ENCODE peak calls at places on chromosomes 1 and 21, in eight cellular contexts. K, H, P, T, Y, W, U and Z are unnamed samples.
A peak's percentile ranks its signal among the peaks of the same experiment; 100 is the strongest.

GRCh38 chr1:112527266-112528010 is 18.7 kb downstream of the WNT2B start:
- DNase-seq in K (no peak), H (peak; percentile 32), P (no peak), T (no peak), Y (no peak), W (no peak), U (no peak), Z (no peak)

GRCh38 chr1:210688482-210689233 is 360.0 kb downstream of the HHAT start:
- DNase-seq in K (no peak), H (no peak), P (no peak), T (no peak), Y (no peak), W (no peak), U (no peak), Z (no peak)

GRCh38 chr1:112706505-112707216 is at the start of gene RHOC:
- DNase-seq in K (peak; percentile 93), H (peak; percentile 79), P (peak; percentile 49), T (peak; percentile 86), Y (peak; percentile 76), W (peak; percentile 95), U (no peak), Z (peak; percentile 69)

GRCh38 chr1:44609768-44610526 is 64.3 kb downstream of the TMEM53 start:
- DNase-seq in K (no peak), H (peak; percentile 27), P (no peak), T (no peak), Y (no peak), W (no peak), U (no peak), Z (no peak)

GRCh38 chr1:155871390-155871789 is 12.0 kb downstream of the SYT11 start:
- DNase-seq in K (peak; percentile 28), H (no peak), P (no peak), T (peak; percentile 38), Y (no peak), W (peak; percentile 73), U (no peak), Z (no peak)

GRCh38 chr1:228109962-228110488 is 926 bp upstream of the MRPL55 start:
- DNase-seq in K (peak; percentile 71), H (peak; percentile 60), P (no peak), T (peak; percentile 33), Y (peak; percentile 30), W (no peak), U (no peak), Z (no peak)

GRCh38 chr1:216626394-216627067 is 96.7 kb downstream of the ESRRG start:
- DNase-seq in K (no peak), H (peak; percentile 24), P (no peak), T (no peak), Y (peak; percentile 27), W (no peak), U (no peak), Z (no peak)

GRCh38 chr21:29656504-29657227 is 283.1 kb downstream of the GRIK1 start:
- DNase-seq in K (no peak), H (no peak), P (no peak), T (no peak), Y (peak; percentile 54), W (no peak), U (no peak), Z (no peak)

GRCh38 chr21:34576043-34576466 is 38.9 kb downstream of the RCAN1 start:
- DNase-seq in K (no peak), H (no peak), P (no peak), T (no peak), Y (no peak), W (no peak), U (no peak), Z (no peak)

GRCh38 chr1:209743145-209743482 is 12.7 kb upstream of the TRAF3IP3 start:
- DNase-seq in K (no peak), H (no peak), P (no peak), T (no peak), Y (peak; percentile 74), W (no peak), U (no peak), Z (no peak)

GRCh38 chr1:159798893-159799292 is 3.3 kb upstream of the FCRL6 start:
- DNase-seq in K (peak; percentile 82), H (peak; percentile 95), P (peak; percentile 67), T (peak; percentile 84), Y (peak; percentile 92), W (peak; percentile 72), U (peak; percentile 90), Z (peak; percentile 50)

GRCh38 chr1:63967901-63968300 is 194.1 kb downstream of the ROR1 start:
- DNase-seq in K (no peak), H (no peak), P (no peak), T (no peak), Y (no peak), W (no peak), U (no peak), Z (no peak)

GRCh38 chr1:200999667-201000066 is 23.8 kb downstream of the KIF21B start:
- DNase-seq in K (no peak), H (no peak), P (no peak), T (no peak), Y (no peak), W (no peak), U (no peak), Z (no peak)

GRCh38 chr1:209768354-209768774 is 12.5 kb downstream of the TRAF3IP3 start:
- DNase-seq in K (no peak), H (no peak), P (peak; percentile 98), T (no peak), Y (no peak), W (no peak), U (no peak), Z (peak; percentile 5)

GRCh38 chr1:200153277-200154055 is 126.0 kb downstream of the NR5A2 start:
- DNase-seq in K (no peak), H (no peak), P (peak; percentile 15), T (no peak), Y (no peak), W (no peak), U (no peak), Z (peak; percentile 68)

DNA sequence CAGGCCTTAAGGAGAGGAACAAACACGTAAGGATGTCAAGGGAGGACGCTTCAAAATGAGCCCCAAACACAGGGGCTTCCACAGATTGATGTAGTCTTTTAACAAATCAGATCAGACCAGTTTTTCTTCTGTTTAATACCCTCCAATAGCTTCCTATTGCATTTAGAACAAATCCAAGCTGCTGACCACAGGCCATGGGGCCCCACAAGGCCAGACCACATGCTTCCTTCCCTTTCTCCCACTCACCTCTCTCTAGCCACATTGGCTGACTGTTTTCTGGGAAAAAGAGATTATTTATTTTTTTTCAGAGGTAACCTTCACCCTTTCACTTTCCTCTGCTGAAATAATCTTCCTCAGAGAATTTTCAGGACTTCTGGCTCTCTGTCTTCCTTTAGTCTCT is 380.6 kb downstream of the SIPA1L2 start:
- DNase-seq in K (no peak), H (no peak), P (no peak), T (no peak), Y (no peak), W (no peak), U (no peak), Z (no peak)
- TF ChIP-seq CTCF in K (no peak), H (no peak), P (no peak), T (no peak), Y (no peak), W (no peak), U (no peak), Z (no peak)

GRCh38 chr1:3695326-3696217 is 43.3 kb downstream of the TP73 start:
- DNase-seq in K (peak; percentile 78), H (peak; percentile 91), P (no peak), T (peak; percentile 77), Y (peak; percentile 71), W (peak; percentile 96), U (no peak), Z (peak; percentile 30)
- TF ChIP-seq EZH2phosphoT487 in K (no peak), H (no peak), P (no peak), T (no peak), Y (no peak), W (no peak), U (no peak), Z (no peak)

DNA sequence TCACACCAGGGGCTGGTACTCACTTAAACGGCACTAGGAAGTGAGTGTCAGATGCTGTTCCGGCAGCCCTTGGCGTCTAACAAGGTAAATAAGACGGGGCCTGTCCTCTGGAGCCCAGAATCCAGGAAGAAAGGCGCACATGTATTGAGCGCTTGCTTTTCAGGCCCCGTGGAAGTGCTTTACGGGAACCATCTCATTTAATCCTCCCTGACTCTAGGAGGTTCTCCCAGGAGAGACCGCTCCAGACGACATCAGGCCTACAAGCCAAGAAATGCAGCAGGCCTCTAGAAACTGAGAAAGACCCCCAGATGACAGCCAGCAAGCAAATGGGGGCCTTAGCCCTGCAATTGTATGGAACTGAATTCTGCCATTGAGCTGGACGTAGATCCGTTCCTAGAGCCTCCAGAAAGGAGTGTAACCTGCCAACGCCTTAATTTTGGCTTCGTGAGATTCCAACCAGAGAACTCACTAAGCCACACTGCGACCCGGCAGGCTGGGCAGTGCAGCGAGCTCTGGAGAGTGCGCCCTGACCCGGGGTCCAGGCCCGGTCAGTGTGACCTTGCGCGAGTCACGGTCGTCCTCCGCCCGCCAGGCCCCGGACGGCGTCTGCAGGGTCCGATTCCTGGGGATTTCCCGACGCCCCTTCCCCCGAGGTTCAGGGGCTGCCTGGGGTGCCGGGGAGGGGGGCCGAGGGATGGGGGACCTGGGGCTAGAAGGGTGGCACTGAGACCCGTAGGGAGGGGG is 532 bp upstream of the MANEAL start:
- DNase-seq in K (no peak), H (peak; percentile 25), P (no peak), T (no peak), Y (no peak), W (no peak), U (no peak), Z (no peak)
- H2AFZ ChIP-seq in K (peak overlapping the region; percentile 89), H (peak overlapping the region; percentile 91), P (peak overlapping the region; percentile 85), T (peak overlapping the region; percentile 92), Y (peak overlapping the region; percentile 61), W (no peak overlapping the region), U (no peak overlapping the region), Z (peak overlapping the region; percentile 49)

GRCh38 chr1:28552482-28553228 is at the start of gene TRNAU1AP:
- DNase-seq in K (peak; percentile 98), H (peak; percentile 99), P (peak; percentile 99), T (peak; percentile 98), Y (peak; percentile 98), W (peak; percentile 97), U (peak; percentile 91), Z (peak; percentile 98)
- TF ChIP-seq CTCF in K (peak; percentile 0), H (peak; percentile 40), P (no peak), T (no peak), Y (no peak), W (no peak), U (no peak), Z (peak; percentile 47)

GRCh38 chr21:18986197-18986596 is 582.6 kb upstream of the TMPRSS15 start:
- DNase-seq in K (no peak), H (no peak), P (no peak), T (no peak), Y (no peak), W (no peak), U (no peak), Z (no peak)

GRCh38 chr21:18991846-18992245 is 588.3 kb upstream of the TMPRSS15 start:
- DNase-seq in K (no peak), H (no peak), P (no peak), T (no peak), Y (no peak), W (no peak), U (no peak), Z (no peak)

GRCh38 chr21:18985584-18985983 is 582.0 kb upstream of the TMPRSS15 start:
- DNase-seq in K (no peak), H (no peak), P (no peak), T (no peak), Y (peak; percentile 36), W (no peak), U (no peak), Z (no peak)

GRCh38 chr21:18987515-18988026 is 584.0 kb upstream of the TMPRSS15 start:
- DNase-seq in K (no peak), H (peak; percentile 21), P (no peak), T (no peak), Y (no peak), W (no peak), U (no peak), Z (no peak)
- TF ChIP-seq EZH2phosphoT487 in K (no peak), H (no peak), P (no peak), T (no peak), Y (no peak), W (no peak), U (no peak), Z (no peak)

GRCh38 chr21:15617968-15618367 is 111.8 kb upstream of the USP25 start:
- DNase-seq in K (no peak), H (peak; percentile 46), P (no peak), T (peak; percentile 44), Y (peak; percentile 86), W (peak; percentile 5), U (no peak), Z (no peak)
- H2AFZ ChIP-seq in K (no peak overlapping the region), H (no peak overlapping the region), P (no peak overlapping the region), T (no peak overlapping the region), Y (no peak overlapping the region), W (no peak overlapping the region), U (no peak overlapping the region), Z (no peak overlapping the region)